ENCODE peak calls at places on chromosomes 1 and 21, in six cellular contexts. K, Y, Z, S, C and H are unnamed samples.

GRCh38 chr1:182015360-182015759 is 46.2 kb downstream of the ZNF648 start:
- DNase-seq in Z (no peak), S (no peak), C (no peak), Y (no peak), K (no peak), H (peak)

GRCh38 chr21:39763282-39763970 is 18.4 kb downstream of the IGSF5 start:
- DNase-seq in S (no peak), Y (no peak), C (no peak), K (no peak), Z (no peak), H (no peak)

GRCh38 chr1:151130837-151131586 is 15.4 kb downstream of the SEMA6C start:
- DNase-seq in C (peak), S (peak), K (peak), Y (peak), Z (peak), H (peak)

GRCh38 chr1:151984313-151984956 is 9.2 kb downstream of the S100A10 start:
- DNase-seq in C (no peak), K (no peak), Z (peak), S (no peak), Y (no peak), H (peak)

GRCh38 chr21:32604484-32604883 is 7.7 kb downstream of the CFAP298 start:
- DNase-seq in C (no peak), Z (no peak), Y (no peak), S (no peak), K (no peak), H (no peak)

GRCh38 chr1:188642585-188643168 is 1813.9 kb downstream of the PLA2G4A start:
- DNase-seq in C (no peak), S (no peak), Z (no peak), Y (no peak), K (no peak), H (no peak)

GRCh38 chr1:6554907-6555778 is at the start of gene TAS1R1:
- DNase-seq in S (no peak), Y (no peak), Z (no peak), K (no peak), C (no peak), H (no peak)

GRCh38 chr1:8943516-8943896 is 2.2 kb upstream of the CA6 start:
- DNase-seq in K (no peak), S (no peak), C (no peak), Y (no peak), Z (no peak), H (no peak)

GRCh38 chr21:24671901-24672300 is 935.4 kb downstream of the MRPL39 start:
- DNase-seq in C (no peak), S (no peak), Z (no peak), K (no peak), Y (no peak), H (no peak)

GRCh38 chr1:44784094-44785026 is 3.6 kb downstream of the BEST4 start:
- DNase-seq in K (no peak), Z (peak), C (no peak), Y (no peak), S (no peak), H (peak)

GRCh38 chr1:31944205-31945089 is 6.3 kb upstream of the PTP4A2 start:
- DNase-seq in C (peak), Z (peak), K (peak), S (peak), Y (peak), H (peak)

GRCh38 chr1:226678701-226679100 is 60.4 kb downstream of the ITPKB start:
- DNase-seq in S (no peak), Z (peak), C (no peak), K (no peak), Y (no peak), H (no peak)

GRCh38 chr1:8283058-8283884 is 34.6 kb upstream of the SLC45A1 start:
- DNase-seq in K (no peak), S (no peak), C (no peak), Z (peak), Y (no peak), H (peak)

GRCh38 chr1:201718346-201719202 is 110.4 kb upstream of the IPO9 start:
- DNase-seq in K (peak), Y (no peak), S (no peak), C (no peak), Z (no peak), H (no peak)

GRCh38 chr1:84724128-84724860 is 34.0 kb upstream of the SSX2IP start:
- DNase-seq in S (peak), C (no peak), Z (peak), K (no peak), Y (no peak), H (peak)

GRCh38 chr1:34460193-34460592 is 283.5 kb downstream of the C1orf94 start:
- DNase-seq in S (no peak), Z (peak), Y (peak), K (peak), C (peak), H (peak)

GRCh38 chr1:85116856-85117255 is 68.6 kb upstream of the MCOLN3 start:
- DNase-seq in Y (no peak), Z (no peak), C (no peak), S (no peak), K (no peak), H (no peak)

GRCh38 chr1:169250022-169250421 is 117.6 kb downstream of the NME7 start:
- DNase-seq in K (no peak), Y (no peak), C (peak), S (no peak), Z (no peak), H (no peak)

GRCh38 chr1:230308039-230308438 is 118.1 kb downstream of the PGBD5 start:
- DNase-seq in K (peak), Z (no peak), Y (peak), C (peak), S (no peak), H (no peak)

GRCh38 chr21:15848632-15849031 is 118.8 kb downstream of the USP25 start:
- DNase-seq in K (no peak), Y (peak), C (peak), S (no peak), Z (no peak), H (no peak)

DNA sequence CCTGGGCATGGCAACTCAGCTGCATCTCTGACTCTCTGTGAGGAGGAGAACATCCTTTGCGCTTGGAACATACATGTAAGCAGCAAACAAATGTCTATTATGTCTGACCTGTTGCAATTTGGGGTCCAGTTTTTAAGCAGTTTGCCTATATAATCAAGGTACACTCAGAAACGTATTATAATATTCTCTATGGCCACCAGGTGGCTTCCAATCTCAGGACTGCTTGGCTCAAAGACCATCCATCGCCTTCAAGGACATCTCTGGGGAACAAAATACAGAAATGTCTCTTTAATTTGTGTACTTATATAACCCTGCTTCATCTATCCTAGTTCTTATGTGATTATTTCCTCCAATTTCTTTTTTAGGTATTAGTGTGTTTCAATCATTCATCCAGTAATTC is 227.2 kb downstream of the OLFM3 start:
- DNase-seq in Y (peak), C (peak), S (no peak), K (no peak), Z (no peak), H (no peak)
- TF ChIP-seq CTCF in Y (peak), C (peak), S (peak), K (peak), Z (peak), H (peak)

DNA sequence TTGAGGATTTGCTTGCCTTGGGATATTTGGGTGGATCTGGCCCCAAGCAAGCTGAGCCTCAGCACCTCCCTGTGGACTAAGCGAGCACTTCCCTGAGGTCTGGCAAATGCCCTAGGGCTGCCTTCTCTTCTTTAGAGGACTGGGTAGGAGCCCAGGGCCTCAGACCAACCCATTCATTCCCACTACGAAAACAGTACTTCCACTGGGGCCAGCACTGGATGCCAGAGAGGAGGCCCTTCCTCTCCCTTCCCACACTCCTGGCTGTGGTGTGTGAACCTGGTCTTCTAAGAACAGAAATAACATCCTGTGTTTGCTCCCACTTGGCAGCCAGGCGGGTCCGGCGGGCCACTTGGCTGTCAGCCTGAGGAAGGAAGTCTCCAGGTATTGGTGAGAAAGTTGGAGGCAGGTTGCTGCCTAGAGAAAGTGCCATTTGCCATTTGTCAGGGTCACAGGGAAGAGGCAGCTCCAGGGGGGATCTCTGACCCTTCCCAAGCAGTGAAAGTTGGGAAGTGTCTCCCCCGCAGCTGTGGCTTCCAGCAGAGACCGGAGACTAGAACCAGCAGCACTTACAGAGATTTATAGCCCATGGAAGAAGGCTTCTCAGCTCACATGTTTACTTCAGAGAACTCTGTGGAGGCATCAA is 323.5 kb downstream of the SIPA1L2 start:
- DNase-seq in Z (no peak), S (no peak), K (peak), C (peak), Y (no peak), H (no peak)
- TF ChIP-seq CTCF in Z (no peak), S (no peak), K (no peak), C (no peak), Y (peak), H (no peak)

DNA sequence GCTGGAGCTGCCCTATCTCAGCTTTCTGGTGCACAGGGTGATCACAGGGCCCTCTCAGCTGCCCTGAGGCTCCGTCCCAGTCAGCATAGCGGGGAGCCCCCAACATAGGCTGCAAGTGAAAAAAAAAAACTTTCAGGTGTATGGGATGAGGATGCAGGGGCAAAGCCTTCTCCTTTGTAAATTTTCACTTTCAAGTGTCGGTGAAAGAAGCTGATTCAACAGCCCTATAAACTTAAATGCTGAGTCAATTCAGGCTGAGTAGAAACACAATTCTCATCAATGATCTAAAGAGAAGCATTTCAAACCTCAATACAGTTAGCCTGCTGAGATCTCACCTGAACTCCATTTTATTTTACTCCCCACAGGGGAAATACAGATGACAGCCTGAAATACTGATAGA is 171.2 kb downstream of the SEC16B start:
- DNase-seq in Y (no peak), Z (no peak), C (no peak), K (no peak), S (no peak), H (no peak)
- TF ChIP-seq CTCF in Y (no peak), Z (no peak), C (no peak), K (no peak), S (no peak), H (no peak)

DNA sequence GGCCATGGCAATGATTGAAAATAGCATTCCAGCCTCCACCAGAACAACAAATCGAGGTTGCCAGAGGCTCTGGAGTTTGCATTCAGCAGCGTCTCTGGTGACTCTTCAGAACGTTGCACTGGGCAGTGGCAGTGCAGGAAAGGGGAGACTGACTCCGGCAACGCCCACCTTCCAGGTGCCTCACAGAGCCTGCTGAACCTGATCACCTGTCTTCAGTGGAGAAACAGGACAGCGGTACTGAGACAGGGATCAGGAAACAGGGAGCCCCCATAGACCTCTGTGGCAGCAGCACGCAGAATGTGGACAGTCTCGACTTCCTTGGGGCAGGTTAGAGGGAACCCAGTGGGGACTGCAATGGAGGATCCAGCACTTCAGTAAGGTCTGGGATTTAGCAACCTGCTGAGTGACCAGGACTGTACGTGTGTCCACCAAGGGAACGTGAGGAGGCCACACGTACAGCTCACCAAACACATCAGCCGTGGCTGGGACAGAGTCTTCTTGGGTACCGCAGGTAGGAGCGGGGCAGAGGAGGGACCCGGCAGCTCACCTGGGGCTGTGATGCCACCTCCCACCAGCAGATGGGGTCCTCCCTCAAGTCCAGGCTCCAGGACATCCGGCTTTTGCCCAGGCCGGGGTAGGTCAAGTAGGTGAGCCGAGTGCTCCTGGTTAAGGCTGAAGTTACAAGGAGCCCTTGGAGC is 128.6 kb downstream of the PRDM2 start:
- DNase-seq in Y (peak), K (peak), C (no peak), S (no peak), Z (peak), H (peak)
- TF ChIP-seq CTCF in Y (peak), K (peak), C (peak), S (peak), Z (peak), H (peak)